ENCODE peak calls at places on chromosomes 13 and 19, in nine cellular contexts. I, E, S, J, Q, Y, W, O and D are unnamed samples.

GRCh38 chr13:29589234-29589633 is 6.3 kb downstream of the SLC7A1 start:
- DNase-seq in I (no peak), E (no peak), S (no peak), J (peak), Q (no peak), Y (peak), W (no peak), O (no peak), D (no peak)

GRCh38 chr13:57627663-57628062 is 3.9 kb upstream of the PCDH17 start:
- DNase-seq in I (no peak), E (no peak), S (no peak), J (no peak), Q (no peak), Y (peak), W (no peak), O (no peak), D (no peak)

GRCh38 chr19:13023666-13024065 is 28.4 kb downstream of the NFIX start:
- DNase-seq in I (no peak), E (no peak), S (no peak), J (no peak), Q (no peak), Y (no peak), W (no peak), O (no peak), D (no peak)

GRCh38 chr19:7482584-7483439 is 6.0 kb downstream of the PEX11G start:
- DNase-seq in I (peak), E (no peak), S (peak), J (no peak), Q (peak), Y (peak), W (no peak), O (no peak), D (no peak)

GRCh38 chr19:45450042-45450380 is 17.8 kb upstream of the FOSB start:
- DNase-seq in I (no peak), E (no peak), S (no peak), J (no peak), Q (peak), Y (no peak), W (no peak), O (no peak), D (no peak)

GRCh38 chr13:41461527-41462124 is 4.3 kb downstream of the RGCC start:
- DNase-seq in I (no peak), E (no peak), S (no peak), J (no peak), Q (no peak), Y (no peak), W (no peak), O (no peak), D (no peak)

GRCh38 chr13:59677966-59678814 is 485.5 kb downstream of the DIAPH3 start:
- DNase-seq in I (no peak), E (no peak), S (no peak), J (peak), Q (no peak), Y (peak), W (no peak), O (no peak), D (no peak)

GRCh38 chr13:110680852-110681251 is 25.1 kb downstream of the CARS2 start:
- DNase-seq in I (no peak), E (no peak), S (peak), J (no peak), Q (no peak), Y (no peak), W (peak), O (no peak), D (no peak)

GRCh38 chr13:73059460-73060250 is 850 bp downstream of the KLF5 start:
- DNase-seq in I (peak), E (peak), S (peak), J (no peak), Q (peak), Y (peak), W (peak), O (peak), D (no peak)

GRCh38 chr13:68506888-68507551 is 1276.9 kb upstream of the PCDH9 start:
- DNase-seq in I (no peak), E (no peak), S (no peak), J (no peak), Q (no peak), Y (no peak), W (no peak), O (no peak), D (no peak)

GRCh38 chr19:42023121-42023942 is 29.3 kb upstream of the ATP1A3 start:
- DNase-seq in I (no peak), E (no peak), S (peak), J (peak), Q (peak), Y (no peak), W (peak), O (no peak), D (no peak)

GRCh38 chr13:98981596-98982195 is 3.8 kb upstream of the DOCK9 start:
- DNase-seq in I (no peak), E (no peak), S (no peak), J (no peak), Q (no peak), Y (no peak), W (peak), O (no peak), D (no peak)

GRCh38 chr13:99981115-99982020 is at the start of gene ZIC2:
- DNase-seq in I (peak), E (no peak), S (peak), J (peak), Q (no peak), Y (no peak), W (peak), O (no peak), D (no peak)

DNA sequence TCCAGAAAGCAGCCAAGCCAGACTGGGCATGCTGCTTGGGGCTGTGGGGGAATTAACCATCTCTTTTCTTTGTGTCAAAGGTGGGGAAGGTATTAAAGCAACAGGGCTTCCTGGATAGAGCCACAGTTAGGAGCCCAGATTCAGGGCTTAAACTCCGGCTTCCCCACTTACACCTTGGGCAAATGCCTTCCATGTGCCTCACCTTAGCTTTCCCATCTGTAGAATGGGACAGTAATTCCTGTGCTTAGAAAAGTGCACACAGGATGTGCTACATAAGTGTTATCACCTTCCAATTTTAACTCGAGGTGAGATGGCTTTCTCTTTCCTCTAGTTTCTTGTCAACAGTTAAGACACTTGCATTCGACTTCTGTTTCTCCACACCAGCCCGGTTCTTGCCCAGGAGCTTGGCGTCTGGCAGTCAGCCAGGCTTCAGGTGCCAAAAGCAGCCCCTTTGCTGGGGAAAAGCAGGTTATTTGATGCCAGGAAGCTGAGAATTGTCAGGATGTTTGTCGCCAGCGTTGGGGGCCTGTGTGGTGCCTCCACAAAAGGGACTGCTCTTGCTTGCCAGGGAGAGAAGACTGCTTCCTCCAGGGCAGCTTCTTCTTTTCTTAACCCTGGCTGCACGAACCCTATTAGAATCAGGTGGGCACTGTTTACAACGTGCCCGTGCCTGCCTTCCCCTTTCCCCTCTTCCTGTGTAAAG is 79.2 kb downstream of the SIPA1L3 start:
- DNase-seq in I (no peak), E (no peak), S (peak), J (no peak), Q (no peak), Y (no peak), W (peak), O (no peak), D (no peak)
- H3K27ac ChIP-seq in I (peak), E (no peak), S (no peak), J (no peak), Q (no peak), Y (no peak), W (no peak), O (no peak), D (no peak)

DNA sequence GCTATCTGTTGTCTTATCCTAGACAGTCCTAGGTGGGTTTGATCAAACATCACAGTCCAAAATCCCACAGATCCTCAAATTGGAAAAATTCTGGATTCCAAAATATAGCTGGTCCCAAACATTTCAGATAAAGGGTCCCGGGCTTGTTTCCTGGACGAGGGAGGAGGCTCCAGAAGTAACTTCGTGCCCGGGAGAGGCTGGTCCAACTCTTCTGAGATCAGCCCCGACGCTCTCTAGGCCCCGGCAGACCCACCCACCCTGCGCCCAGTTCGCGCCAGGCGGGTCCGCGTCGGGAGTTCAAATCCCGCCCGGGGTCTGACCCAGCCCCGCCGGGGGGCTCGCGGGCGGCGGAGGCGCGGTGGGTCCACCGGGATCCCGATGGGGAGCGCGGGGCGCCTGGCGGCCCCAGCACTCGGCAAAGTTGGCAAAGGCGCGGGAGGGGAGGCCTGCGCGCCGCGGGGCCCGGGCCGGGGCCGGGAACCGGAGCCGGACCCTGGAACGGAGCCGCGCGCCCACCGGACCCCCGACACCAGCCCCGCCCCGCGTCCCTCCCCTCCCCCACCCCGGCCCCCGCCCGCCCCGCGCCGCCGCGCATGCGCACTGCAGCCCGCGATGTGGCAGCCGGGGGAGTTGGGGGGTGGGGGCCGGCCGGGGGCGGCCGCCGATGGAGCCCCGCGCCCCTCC is 513 bp downstream of the MIER2 start:
- DNase-seq in I (no peak), E (no peak), S (peak), J (no peak), Q (no peak), Y (no peak), W (peak), O (peak), D (no peak)
- H3K27ac ChIP-seq in I (peak), E (peak), S (no peak), J (peak), Q (peak), Y (peak), W (peak), O (no peak), D (no peak)

GRCh38 chr19:53365899-53366493 is 491 bp downstream of the ZNF525 start:
- DNase-seq in I (no peak), E (peak), S (no peak), J (peak), Q (peak), Y (no peak), W (peak), O (no peak), D (peak)

DNA sequence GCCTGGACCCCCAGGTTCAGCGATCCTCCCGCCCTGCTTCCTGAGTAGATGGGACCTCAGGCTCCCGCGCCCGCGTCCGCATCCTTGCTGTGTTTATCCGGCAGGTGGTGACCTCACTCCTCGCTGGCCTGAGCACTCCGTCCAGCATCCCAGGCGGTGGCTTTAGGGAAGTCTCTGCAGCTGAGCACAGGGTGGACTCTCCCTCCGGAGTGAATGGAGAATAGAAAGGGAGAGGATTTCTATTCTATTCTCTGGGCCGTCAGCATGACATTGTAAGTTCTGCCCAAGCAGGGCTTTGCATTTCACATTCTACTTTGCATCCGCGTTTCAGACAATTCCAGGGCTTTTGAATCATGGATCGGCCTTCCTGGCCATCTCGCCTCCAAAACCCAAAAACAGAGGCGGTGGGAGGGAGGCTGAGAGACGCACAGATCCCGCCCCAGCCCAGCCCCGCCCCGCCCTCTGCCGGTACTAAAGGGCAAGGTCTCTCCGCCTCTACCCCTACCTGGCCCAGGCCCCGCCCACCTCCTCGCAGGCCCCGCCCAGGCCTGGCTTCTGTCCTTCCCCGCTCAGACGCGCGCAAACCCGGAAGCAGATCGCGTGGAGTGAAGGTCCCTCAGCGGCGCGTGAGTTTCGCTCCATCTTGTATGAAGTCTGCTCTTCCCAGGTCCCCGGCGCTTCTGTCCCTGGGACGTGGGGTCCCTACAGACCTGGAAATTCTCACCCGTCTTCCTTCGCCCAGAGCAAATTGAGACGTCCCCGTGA is at the start of gene ZNF525:
- DNase-seq in I (peak), E (peak), S (peak), J (peak), Q (peak), Y (peak), W (peak), O (peak), D (peak)
- H3K27ac ChIP-seq in I (peak), E (peak), S (no peak), J (no peak), Q (peak), Y (peak), W (peak), O (peak), D (no peak)

GRCh38 chr19:4911314-4911713 is 2.0 kb downstream of the UHRF1 start:
- DNase-seq in I (no peak), E (no peak), S (no peak), J (peak), Q (no peak), Y (peak), W (no peak), O (no peak), D (no peak)

GRCh38 chr19:4910594-4911273 is 1.4 kb downstream of the UHRF1 start:
- DNase-seq in I (no peak), E (no peak), S (no peak), J (peak), Q (peak), Y (peak), W (peak), O (no peak), D (no peak)

GRCh38 chr19:4908781-4909171 is 525 bp upstream of the UHRF1 start:
- DNase-seq in I (no peak), E (no peak), S (peak), J (no peak), Q (no peak), Y (no peak), W (no peak), O (no peak), D (no peak)

GRCh38 chr19:4909172-4909896 is at the start of gene UHRF1:
- DNase-seq in I (peak), E (no peak), S (peak), J (no peak), Q (peak), Y (no peak), W (peak), O (no peak), D (no peak)

DNA sequence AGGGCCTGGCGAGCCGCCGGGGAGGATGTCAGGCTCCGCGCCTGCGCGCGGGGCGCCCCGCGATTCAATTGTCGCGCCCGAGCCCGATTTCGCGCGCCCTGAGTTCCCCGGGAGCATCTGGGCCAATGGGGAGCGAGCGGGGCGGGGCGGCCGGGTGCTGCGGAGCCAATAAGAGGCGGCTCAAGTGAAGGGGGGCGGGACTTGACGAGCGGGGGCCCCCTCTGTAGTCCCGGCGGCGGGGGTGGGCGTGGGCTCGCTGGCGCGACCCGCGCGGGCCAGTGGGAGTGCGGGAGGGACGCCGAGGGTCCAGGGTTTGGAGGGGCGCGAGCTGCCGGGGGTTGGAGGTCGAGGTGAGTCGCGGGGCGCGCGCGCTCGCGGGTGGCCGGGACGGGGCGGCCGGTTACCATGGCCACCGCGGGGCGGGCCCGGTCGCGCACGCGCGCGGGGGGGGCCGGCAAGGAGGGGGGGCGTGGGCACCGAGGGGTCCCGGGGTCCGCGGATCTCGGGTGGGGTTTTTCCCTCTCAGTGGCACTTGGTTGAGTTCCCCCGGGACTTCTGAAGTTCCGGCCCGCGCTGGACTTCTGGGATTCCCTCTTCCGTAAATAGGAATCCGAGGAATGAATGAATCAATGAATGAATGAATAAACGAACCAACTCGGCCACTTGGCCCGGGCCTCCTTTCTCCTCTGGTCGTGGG is 744 bp downstream of the UHRF1 start:
- DNase-seq in I (peak), E (peak), S (peak), J (peak), Q (peak), Y (peak), W (peak), O (peak), D (peak)
- H3K27ac ChIP-seq in I (no peak), E (no peak), S (peak), J (peak), Q (no peak), Y (peak), W (peak), O (no peak), D (peak)